ENCODE peak calls at places on chromosomes 13 and 19, in nine cellular contexts. One of them, this sample, is unnamed.

GRCh38 chr13:28394422-28394821 is 100.5 kb downstream of the FLT1 start:
- DNase-seq in psoas muscle: no peak
- DNase-seq in HL-60: peak
- DNase-seq in NCI-H1436 treated with DMSO at 0.1 percent for 48 hours: no peak
- DNase-seq in HEK293T: no peak
- DNase-seq in tibial artery: no peak
- DNase-seq in NCI-H2107: no peak
- DNase-seq in ACHN: no peak
- DNase-seq in SHP77: no peak
- DNase-seq in this sample: no peak

GRCh38 chr19:41821003-41821735 is 23.3 kb downstream of the LYPD4 start:
- DNase-seq in psoas muscle: no peak
- DNase-seq in HL-60: no peak
- DNase-seq in NCI-H1436 treated with DMSO at 0.1 percent for 48 hours: no peak
- DNase-seq in HEK293T: peak
- DNase-seq in tibial artery: no peak
- DNase-seq in NCI-H2107: peak
- DNase-seq in ACHN: peak
- DNase-seq in SHP77: peak
- DNase-seq in this sample: peak

GRCh38 chr13:74841123-74841522 is 640.8 kb downstream of the TBC1D4 start:
- DNase-seq in psoas muscle: no peak
- DNase-seq in HL-60: no peak
- DNase-seq in NCI-H1436 treated with DMSO at 0.1 percent for 48 hours: no peak
- DNase-seq in HEK293T: no peak
- DNase-seq in tibial artery: no peak
- DNase-seq in NCI-H2107: no peak
- DNase-seq in ACHN: no peak
- DNase-seq in SHP77: no peak
- DNase-seq in this sample: no peak

GRCh38 chr13:51467730-51468129 is 14.9 kb upstream of the INTS6 start:
- DNase-seq in psoas muscle: no peak
- DNase-seq in HL-60: no peak
- DNase-seq in NCI-H1436 treated with DMSO at 0.1 percent for 48 hours: no peak
- DNase-seq in HEK293T: no peak
- DNase-seq in tibial artery: no peak
- DNase-seq in NCI-H2107: no peak
- DNase-seq in ACHN: no peak
- DNase-seq in SHP77: no peak
- DNase-seq in this sample: no peak

GRCh38 chr13:85486663-85487062 is 312.6 kb downstream of the SLITRK6 start:
- DNase-seq in psoas muscle: no peak
- DNase-seq in HL-60: no peak
- DNase-seq in NCI-H1436 treated with DMSO at 0.1 percent for 48 hours: no peak
- DNase-seq in HEK293T: no peak
- DNase-seq in tibial artery: no peak
- DNase-seq in NCI-H2107: no peak
- DNase-seq in ACHN: no peak
- DNase-seq in SHP77: no peak
- DNase-seq in this sample: no peak

GRCh38 chr13:99303863-99304521 is 3.2 kb downstream of the GPR183 start:
- DNase-seq in psoas muscle: no peak
- DNase-seq in HL-60: no peak
- DNase-seq in NCI-H1436 treated with DMSO at 0.1 percent for 48 hours: no peak
- DNase-seq in HEK293T: no peak
- DNase-seq in tibial artery: peak
- DNase-seq in NCI-H2107: no peak
- DNase-seq in ACHN: no peak
- DNase-seq in SHP77: no peak
- DNase-seq in this sample: peak

GRCh38 chr13:97768134-97768533 is 185.3 kb upstream of the IPO5 start:
- DNase-seq in psoas muscle: no peak
- DNase-seq in HL-60: no peak
- DNase-seq in NCI-H1436 treated with DMSO at 0.1 percent for 48 hours: no peak
- DNase-seq in HEK293T: no peak
- DNase-seq in tibial artery: no peak
- DNase-seq in NCI-H2107: no peak
- DNase-seq in ACHN: no peak
- DNase-seq in SHP77: no peak
- DNase-seq in this sample: no peak

GRCh38 chr13:112161441-112162301 is 94.7 kb downstream of the SOX1 start:
- DNase-seq in psoas muscle: no peak
- DNase-seq in HL-60: no peak
- DNase-seq in NCI-H1436 treated with DMSO at 0.1 percent for 48 hours: no peak
- DNase-seq in HEK293T: no peak
- DNase-seq in tibial artery: no peak
- DNase-seq in NCI-H2107: no peak
- DNase-seq in ACHN: no peak
- DNase-seq in SHP77: no peak
- DNase-seq in this sample: no peak

GRCh38 chr19:4700573-4700970 is 23.1 kb downstream of the DPP9 start:
- DNase-seq in psoas muscle: no peak
- DNase-seq in HL-60: no peak
- DNase-seq in NCI-H1436 treated with DMSO at 0.1 percent for 48 hours: no peak
- DNase-seq in HEK293T: no peak
- DNase-seq in tibial artery: no peak
- DNase-seq in NCI-H2107: no peak
- DNase-seq in ACHN: no peak
- DNase-seq in SHP77: no peak
- DNase-seq in this sample: no peak

GRCh38 chr19:36604656-36605100 is 435 bp upstream of the ZNF382 start:
- DNase-seq in psoas muscle: peak
- DNase-seq in HL-60: peak
- DNase-seq in NCI-H1436 treated with DMSO at 0.1 percent for 48 hours: peak
- DNase-seq in HEK293T: peak
- DNase-seq in tibial artery: peak
- DNase-seq in NCI-H2107: peak
- DNase-seq in ACHN: peak
- DNase-seq in SHP77: no peak
- DNase-seq in this sample: peak

GRCh38 chr19:1236566-1236965 is 1.2 kb downstream of the CBARP start:
- DNase-seq in psoas muscle: no peak
- DNase-seq in HL-60: no peak
- DNase-seq in NCI-H1436 treated with DMSO at 0.1 percent for 48 hours: no peak
- DNase-seq in HEK293T: no peak
- DNase-seq in tibial artery: no peak
- DNase-seq in NCI-H2107: no peak
- DNase-seq in ACHN: no peak
- DNase-seq in SHP77: no peak
- DNase-seq in this sample: no peak

GRCh38 chr13:83824120-83824519 is 58.2 kb downstream of the SLITRK1 start:
- DNase-seq in psoas muscle: no peak
- DNase-seq in HL-60: no peak
- DNase-seq in NCI-H1436 treated with DMSO at 0.1 percent for 48 hours: no peak
- DNase-seq in HEK293T: no peak
- DNase-seq in tibial artery: no peak
- DNase-seq in NCI-H2107: no peak
- DNase-seq in ACHN: no peak
- DNase-seq in SHP77: no peak
- DNase-seq in this sample: no peak

GRCh38 chr13:99845136-99845874 is 126.3 kb downstream of the ZIC5 start:
- DNase-seq in psoas muscle: no peak
- DNase-seq in HL-60: no peak
- DNase-seq in NCI-H1436 treated with DMSO at 0.1 percent for 48 hours: no peak
- DNase-seq in HEK293T: no peak
- DNase-seq in tibial artery: no peak
- DNase-seq in NCI-H2107: no peak
- DNase-seq in ACHN: no peak
- DNase-seq in SHP77: no peak
- DNase-seq in this sample: no peak

GRCh38 chr19:19134687-19135158 is 3.6 kb downstream of the TMEM161A start:
- DNase-seq in psoas muscle: peak
- DNase-seq in HL-60: peak
- DNase-seq in NCI-H1436 treated with DMSO at 0.1 percent for 48 hours: no peak
- DNase-seq in HEK293T: peak
- DNase-seq in tibial artery: no peak
- DNase-seq in NCI-H2107: peak
- DNase-seq in ACHN: no peak
- DNase-seq in SHP77: peak
- DNase-seq in this sample: peak

GRCh38 chr13:33817513-33817842 is 471 bp upstream of the RFC3 start:
- DNase-seq in psoas muscle: no peak
- DNase-seq in HL-60: no peak
- DNase-seq in NCI-H1436 treated with DMSO at 0.1 percent for 48 hours: no peak
- DNase-seq in HEK293T: no peak
- DNase-seq in tibial artery: no peak
- DNase-seq in NCI-H2107: no peak
- DNase-seq in ACHN: peak
- DNase-seq in SHP77: no peak
- DNase-seq in this sample: no peak

GRCh38 chr13:103007427-103007762 is 58.8 kb downstream of the SLC10A2 start:
- DNase-seq in psoas muscle: no peak
- DNase-seq in HL-60: no peak
- DNase-seq in NCI-H1436 treated with DMSO at 0.1 percent for 48 hours: no peak
- DNase-seq in HEK293T: no peak
- DNase-seq in tibial artery: no peak
- DNase-seq in NCI-H2107: no peak
- DNase-seq in ACHN: no peak
- DNase-seq in SHP77: no peak
- DNase-seq in this sample: no peak

GRCh38 chr13:112879283-112879833 is 89.7 kb upstream of the MCF2L start:
- DNase-seq in psoas muscle: no peak
- DNase-seq in HL-60: no peak
- DNase-seq in NCI-H1436 treated with DMSO at 0.1 percent for 48 hours: no peak
- DNase-seq in HEK293T: no peak
- DNase-seq in tibial artery: peak
- DNase-seq in NCI-H2107: no peak
- DNase-seq in ACHN: no peak
- DNase-seq in SHP77: no peak
- DNase-seq in this sample: no peak

GRCh38 chr19:4851551-4852290 is 15.7 kb downstream of the PLIN3 start:
- DNase-seq in psoas muscle: peak
- DNase-seq in HL-60: no peak
- DNase-seq in NCI-H1436 treated with DMSO at 0.1 percent for 48 hours: no peak
- DNase-seq in HEK293T: peak
- DNase-seq in tibial artery: peak
- DNase-seq in NCI-H2107: no peak
- DNase-seq in ACHN: peak
- DNase-seq in SHP77: no peak
- DNase-seq in this sample: peak

GRCh38 chr13:75458696-75459422 is 23.1 kb downstream of the TBC1D4 start:
- DNase-seq in psoas muscle: peak
- DNase-seq in HL-60: no peak
- DNase-seq in NCI-H1436 treated with DMSO at 0.1 percent for 48 hours: peak
- DNase-seq in HEK293T: no peak
- DNase-seq in tibial artery: no peak
- DNase-seq in NCI-H2107: peak
- DNase-seq in ACHN: no peak
- DNase-seq in SHP77: peak
- DNase-seq in this sample: no peak

GRCh38 chr13:100139822-100140221 is 50.9 kb downstream of the PCCA start:
- DNase-seq in psoas muscle: no peak
- DNase-seq in HL-60: no peak
- DNase-seq in NCI-H1436 treated with DMSO at 0.1 percent for 48 hours: no peak
- DNase-seq in HEK293T: no peak
- DNase-seq in tibial artery: no peak
- DNase-seq in NCI-H2107: no peak
- DNase-seq in ACHN: no peak
- DNase-seq in SHP77: no peak
- DNase-seq in this sample: no peak

GRCh38 chr13:50125556-50126377 is 110.5 kb downstream of the KCNRG start:
- DNase-seq in psoas muscle: peak
- DNase-seq in HL-60: peak
- DNase-seq in NCI-H1436 treated with DMSO at 0.1 percent for 48 hours: peak
- DNase-seq in HEK293T: peak
- DNase-seq in tibial artery: peak
- DNase-seq in NCI-H2107: peak
- DNase-seq in ACHN: peak
- DNase-seq in SHP77: peak
- DNase-seq in this sample: peak